ENCODE peak calls at places on chromosomes 13 and 19, in seven cellular contexts. V, M, H, F, L, J and P are unnamed samples.

GRCh38 chr13:20191311-20191901 is 1.3 kb downstream of the GJB2 start:
- DNase-seq in V (no peak), M (no peak), H (no peak), F (no peak), L (no peak), J (no peak), P (no peak)

GRCh38 chr13:45361596-45362206 is 20.7 kb upstream of the TPT1 start:
- DNase-seq in V (no peak), M (peak), H (no peak), F (peak), L (no peak), J (no peak), P (no peak)

GRCh38 chr19:35213678-35214632 is 14.6 kb downstream of the FAM187B start:
- DNase-seq in V (peak), M (no peak), H (peak), F (no peak), L (peak), J (peak), P (no peak)

GRCh38 chr19:28456708-28457320 is 756.1 kb downstream of the UQCRFS1 start:
- DNase-seq in V (no peak), M (no peak), H (no peak), F (no peak), L (no peak), J (no peak), P (no peak)

GRCh38 chr19:55956431-55956830 is 8.8 kb downstream of the NLRP8 start:
- DNase-seq in V (no peak), M (no peak), H (no peak), F (no peak), L (no peak), J (no peak), P (no peak)

GRCh38 chr13:82833928-82834327 is 1048.3 kb downstream of the SLITRK1 start:
- DNase-seq in V (no peak), M (no peak), H (no peak), F (no peak), L (peak), J (no peak), P (no peak)

GRCh38 chr13:100646030-100646673 is 28.4 kb downstream of the TMTC4 start:
- DNase-seq in V (no peak), M (no peak), H (no peak), F (no peak), L (peak), J (no peak), P (no peak)

GRCh38 chr13:74203576-74203975 is 69.4 kb upstream of the KLF12 start:
- DNase-seq in V (no peak), M (no peak), H (no peak), F (no peak), L (peak), J (no peak), P (no peak)

GRCh38 chr19:36420961-36421748 is 2.7 kb upstream of the ZFP82 start:
- DNase-seq in V (no peak), M (peak), H (peak), F (no peak), L (peak), J (no peak), P (no peak)

GRCh38 chr13:113129921-113130750 is 7.5 kb downstream of the F10 start:
- DNase-seq in V (no peak), M (peak), H (no peak), F (no peak), L (peak), J (no peak), P (peak)

GRCh38 chr13:60152114-60152513 is 11.6 kb downstream of the DIAPH3 start:
- DNase-seq in V (no peak), M (no peak), H (no peak), F (no peak), L (no peak), J (no peak), P (no peak)

GRCh38 chr19:23547816-23548430 is 139.1 kb downstream of the ZNF675 start:
- DNase-seq in V (no peak), M (no peak), H (no peak), F (no peak), L (no peak), J (no peak), P (no peak)

GRCh38 chr13:111049791-111050538 is 65.1 kb upstream of the ARHGEF7 start:
- DNase-seq in V (no peak), M (peak), H (no peak), F (no peak), L (peak), J (no peak), P (no peak)

GRCh38 chr13:40130871-40131636 is 475.6 kb downstream of the COG6 start:
- DNase-seq in V (no peak), M (no peak), H (no peak), F (no peak), L (peak), J (no peak), P (no peak)

GRCh38 chr19:8396563-8397203 is 6.5 kb downstream of the RAB11B start:
- DNase-seq in V (no peak), M (peak), H (peak), F (no peak), L (peak), J (peak), P (peak)

GRCh38 chr13:66021846-66022245 is 1208.3 kb downstream of the PCDH9 start:
- DNase-seq in V (no peak), M (no peak), H (no peak), F (no peak), L (no peak), J (no peak), P (no peak)

GRCh38 chr13:25135896-25136295 is 36.2 kb downstream of the AMER2 start:
- DNase-seq in V (no peak), M (no peak), H (no peak), F (no peak), L (no peak), J (no peak), P (no peak)

GRCh38 chr13:59483441-59484116 is 680.1 kb downstream of the DIAPH3 start:
- DNase-seq in V (no peak), M (peak), H (peak), F (no peak), L (peak), J (no peak), P (peak)

GRCh38 chr19:40101813-40102212 is 11.1 kb upstream of the ZNF780A start:
- DNase-seq in V (no peak), M (no peak), H (no peak), F (no peak), L (no peak), J (no peak), P (no peak)

GRCh38 chr19:16957151-16957662 is 68.4 kb downstream of the F2RL3 start:
- DNase-seq in V (no peak), M (no peak), H (no peak), F (no peak), L (peak), J (no peak), P (no peak)

GRCh38 chr19:14146789-14147216 is 10.4 kb upstream of the ASF1B start:
- DNase-seq in V (no peak), M (no peak), H (no peak), F (peak), L (peak), J (no peak), P (no peak)

GRCh38 chr13:44815507-44816074 is 173.7 kb downstream of the NUFIP1 start:
- DNase-seq in V (no peak), M (no peak), H (no peak), F (peak), L (peak), J (no peak), P (no peak)

GRCh38 chr13:35356572-35356971 is 119.9 kb downstream of the MAB21L1 start:
- DNase-seq in V (no peak), M (no peak), H (no peak), F (no peak), L (peak), J (no peak), P (no peak)

GRCh38 chr19:7596191-7596937 is 701 bp downstream of the CAMSAP3 start:
- DNase-seq in V (no peak), M (no peak), H (no peak), F (no peak), L (no peak), J (no peak), P (no peak)

GRCh38 chr19:31459430-31459829 is 110.2 kb upstream of the TSHZ3 start:
- DNase-seq in V (no peak), M (no peak), H (no peak), F (no peak), L (no peak), J (no peak), P (no peak)

GRCh38 chr13:39875111-39875510 is 219.6 kb downstream of the COG6 start:
- DNase-seq in V (no peak), M (no peak), H (no peak), F (no peak), L (no peak), J (no peak), P (no peak)

GRCh38 chr19:38699647-38700349 is 44.5 kb downstream of the CAPN12 start:
- DNase-seq in V (no peak), M (no peak), H (no peak), F (no peak), L (no peak), J (no peak), P (peak)

GRCh38 chr19:29442094-29442493 is 83.7 kb upstream of the VSTM2B start:
- DNase-seq in V (no peak), M (no peak), H (no peak), F (no peak), L (no peak), J (no peak), P (no peak)

GRCh38 chr13:32267836-32268439 is 47.2 kb downstream of the ZAR1L start:
- DNase-seq in V (no peak), M (no peak), H (no peak), F (no peak), L (peak), J (no peak), P (no peak)

GRCh38 chr13:103815619-103816018 is 749.4 kb upstream of the SLC10A2 start:
- DNase-seq in V (no peak), M (no peak), H (no peak), F (no peak), L (no peak), J (no peak), P (peak)

GRCh38 chr13:49560270-49561063 is 24.9 kb downstream of the RCBTB1 start:
- DNase-seq in V (no peak), M (no peak), H (no peak), F (peak), L (peak), J (no peak), P (no peak)

GRCh38 chr19:44807652-44808462 is 1.0 kb upstream of the BCAM start:
- DNase-seq in V (no peak), M (no peak), H (no peak), F (peak), L (peak), J (no peak), P (no peak)

GRCh38 chr13:45833663-45834062 is 17.9 kb downstream of the SIAH3 start:
- DNase-seq in V (no peak), M (no peak), H (peak), F (peak), L (peak), J (no peak), P (no peak)

GRCh38 chr13:95002968-95003813 is 290.8 kb upstream of the SOX21 start:
- DNase-seq in V (no peak), M (no peak), H (no peak), F (no peak), L (no peak), J (no peak), P (no peak)

GRCh38 chr13:110640591-110641029 is 25.3 kb downstream of the NAXD start:
- DNase-seq in V (no peak), M (no peak), H (peak), F (no peak), L (peak), J (no peak), P (no peak)

GRCh38 chr19:35142531-35143230 is 374 bp upstream of the FXYD7 start:
- DNase-seq in V (no peak), M (peak), H (peak), F (no peak), L (peak), J (no peak), P (no peak)

GRCh38 chr13:49935171-49936084 is 712 bp downstream of the SPRYD7 start:
- DNase-seq in V (no peak), M (peak), H (peak), F (no peak), L (peak), J (no peak), P (no peak)